ENCODE peak calls at places on chromosomes 11 and 22, in five cellular contexts. U is lower lobe of right lung, C is cardiac muscle cell, R is Peyer's patch, I is A549. V is an unnamed sample.
A peak's percentile ranks its signal among the peaks of the same experiment; 100 is the strongest.

GRCh38 chr11:113906038-113906437 is 1.4 kb downstream of the HTR3B start:
- DNase-seq in I (peak; percentile 10), U (no peak), C (peak; percentile 17), R (peak; percentile 59), V (peak; percentile 22)

GRCh38 chr11:9765320-9766101 is 101.6 kb downstream of the SWAP70 start:
- DNase-seq in C (peak; percentile 97), U (no peak), R (no peak), I (no peak), V (peak; percentile 92)

GRCh38 chr11:71193431-71193830 is 58.9 kb downstream of the SHANK2 start:
- DNase-seq in I (no peak), U (no peak), R (no peak), C (no peak), V (no peak)

GRCh38 chr11:78851883-78852586 is 277.4 kb upstream of the NARS2 start:
- DNase-seq in R (no peak), U (peak; percentile 73), C (no peak), I (no peak), V (no peak)

GRCh38 chr11:63871962-63872832 is 33.3 kb downstream of the MARK2 start:
- DNase-seq in R (peak; percentile 90), C (peak; percentile 91), I (peak; percentile 71), U (peak; percentile 84), V (peak; percentile 86)

GRCh38 chr11:77497368-77497767 is 23.5 kb upstream of the PAK1 start:
- DNase-seq in R (no peak), U (no peak), I (no peak), C (no peak), V (peak; percentile 13)

GRCh38 chr11:80379620-80380278 is 938.9 kb upstream of the TENM4 start:
- DNase-seq in R (no peak), C (no peak), I (no peak), U (no peak), V (no peak)

GRCh38 chr11:96254087-96254486 is 88.9 kb downstream of the MAML2 start:
- DNase-seq in R (peak; percentile 82), C (peak; percentile 94), I (no peak), U (no peak), V (no peak)

GRCh38 chr22:33848251-33848650 is 72.0 kb downstream of the LARGE1 start:
- DNase-seq in R (no peak), I (no peak), U (no peak), C (no peak), V (no peak)

GRCh38 chr11:129315781-129316579 is 59.7 kb upstream of the BARX2 start:
- DNase-seq in I (no peak), R (peak; percentile 56), U (peak; percentile 68), C (no peak), V (no peak)

GRCh38 chr11:15216678-15217077 is 102.0 kb downstream of the INSC start:
- DNase-seq in C (no peak), U (no peak), R (no peak), I (no peak), V (no peak)

GRCh38 chr11:63762662-63763505 is 5.7 kb downstream of the ZFTA start:
- DNase-seq in I (no peak), R (no peak), U (no peak), C (peak; percentile 71), V (peak; percentile 32)

GRCh38 chr11:34173050-34173449 is 67.6 kb downstream of the NAT10 start:
- DNase-seq in C (no peak), I (no peak), R (no peak), U (no peak), V (no peak)

GRCh38 chr11:93524868-93525267 is 18.3 kb downstream of the SMCO4 start:
- DNase-seq in C (no peak), I (no peak), R (no peak), U (no peak), V (no peak)

GRCh38 chr11:44596541-44597276 is 31.2 kb downstream of the CD82 start:
- DNase-seq in U (no peak), C (no peak), R (peak; percentile 72), I (no peak), V (no peak)

GRCh38 chr11:122100222-122101080 is 15.6 kb downstream of the BLID start:
- DNase-seq in C (peak; percentile 87), I (no peak), R (peak; percentile 52), U (no peak), V (peak; percentile 89)

GRCh38 chr22:50010676-50011446 is 1.7 kb downstream of the IL17REL start:
- DNase-seq in C (no peak), I (no peak), R (peak; percentile 40), U (peak; percentile 28), V (no peak)

GRCh38 chr11:830295-831131 is 2.2 kb upstream of the CD151 start:
- DNase-seq in C (peak; percentile 67), R (peak; percentile 91), U (peak; percentile 87), I (no peak), V (peak; percentile 40)

GRCh38 chr11:129317564-129317963 is 58.1 kb upstream of the BARX2 start:
- DNase-seq in I (no peak), U (no peak), C (no peak), R (no peak), V (no peak)

GRCh38 chr11:129374081-129374992 is 1.3 kb upstream of the BARX2 start:
- DNase-seq in U (no peak), R (no peak), I (no peak), C (no peak), V (no peak)

GRCh38 chr11:72962084-72962483 is 147.9 kb downstream of the ATG16L2 start:
- DNase-seq in U (no peak), C (peak; percentile 85), I (no peak), R (no peak), V (peak; percentile 60)

GRCh38 chr22:29329581-29329980 is 14.1 kb upstream of the RASL10A start:
- DNase-seq in R (no peak), C (no peak), U (no peak), I (no peak), V (no peak)

GRCh38 chr22:40654522-40655167 is 18.1 kb upstream of the MRTFA start:
- DNase-seq in I (peak; percentile 41), U (no peak), R (no peak), C (peak; percentile 69), V (peak; percentile 81)

GRCh38 chr11:75453916-75454655 is 21.1 kb upstream of the KLHL35 start:
- DNase-seq in U (no peak), C (peak; percentile 80), R (no peak), I (no peak), V (peak; percentile 93)

GRCh38 chr22:22154068-22154467 is 90.5 kb upstream of the VPREB1 start:
- DNase-seq in U (no peak), I (no peak), C (no peak), R (no peak), V (no peak)

GRCh38 chr22:48265000-48265625 is 1502.7 kb downstream of the TBC1D22A start:
- DNase-seq in I (no peak), C (no peak), U (no peak), R (no peak), V (no peak)

GRCh38 chr11:108559340-108559739 is 34.2 kb downstream of the EXPH5 start:
- DNase-seq in R (no peak), I (no peak), U (no peak), C (peak; percentile 66), V (peak; percentile 27)

GRCh38 chr11:125883375-125883774 is 4.1 kb upstream of the HYLS1 start:
- DNase-seq in I (no peak), C (no peak), R (no peak), U (no peak), V (no peak)

GRCh38 chr11:61897387-61898246 is 6.3 kb upstream of the FADS3 start:
- DNase-seq in I (peak; percentile 91), C (peak; percentile 79), R (peak; percentile 88), U (peak; percentile 83), V (peak; percentile 67)

GRCh38 chr11:19241260-19242183 is 777 bp upstream of the E2F8 start:
- DNase-seq in I (peak; percentile 67), R (no peak), U (peak; percentile 61), C (no peak), V (no peak)

GRCh38 chr22:22928666-22929380 is 41.2 kb downstream of the IGLL5 start:
- DNase-seq in U (peak; percentile 53), R (peak; percentile 86), I (no peak), C (peak; percentile 33), V (peak; percentile 56)

GRCh38 chr11:130424613-130425140 is 3.7 kb downstream of the ADAMTS8 start:
- DNase-seq in U (no peak), C (no peak), I (no peak), R (no peak), V (no peak)

GRCh38 chr11:130427049-130427388 is 1.4 kb downstream of the ADAMTS8 start:
- DNase-seq in U (no peak), I (no peak), R (no peak), C (no peak), V (no peak)

GRCh38 chr11:130426223-130427048 is 2.0 kb downstream of the ADAMTS8 start:
- DNase-seq in I (no peak), C (no peak), R (no peak), U (no peak), V (no peak)

GRCh38 chr11:130423541-130424155 is 4.8 kb downstream of the ADAMTS8 start:
- DNase-seq in C (no peak), I (no peak), U (no peak), R (no peak), V (no peak)

GRCh38 chr11:130425156-130425555 is 3.3 kb downstream of the ADAMTS8 start:
- DNase-seq in R (no peak), U (no peak), I (no peak), C (no peak), V (no peak)
- H3K4me3 ChIP-seq in R (no peak overlapping the region), U (no peak overlapping the region), I (no peak overlapping the region), C (no peak overlapping the region), V (no peak overlapping the region)

GRCh38 chr11:119484741-119485605 is 62.0 kb upstream of the THY1 start:
- DNase-seq in R (peak; percentile 31), U (no peak), I (no peak), C (no peak), V (no peak)
- TF ChIP-seq CTCF in R (peak; percentile 12), U (no peak), I (no peak), C (peak; percentile 13), V (peak; percentile 21)

GRCh38 chr11:86718999-86719398 is 46.6 kb upstream of the ME3 start:
- DNase-seq in R (no peak), I (no peak), U (no peak), C (no peak), V (no peak)

GRCh38 chr11:86722748-86723147 is 50.3 kb upstream of the ME3 start:
- DNase-seq in R (no peak), C (no peak), U (no peak), I (no peak), V (no peak)

GRCh38 chr11:86724137-86724536 is 51.7 kb upstream of the ME3 start:
- DNase-seq in I (no peak), C (no peak), R (no peak), U (no peak), V (no peak)

GRCh38 chr11:86719781-86720463 is 47.5 kb upstream of the ME3 start:
- DNase-seq in I (peak; percentile 56), R (no peak), C (peak; percentile 80), U (no peak), V (peak; percentile 87)

DNA sequence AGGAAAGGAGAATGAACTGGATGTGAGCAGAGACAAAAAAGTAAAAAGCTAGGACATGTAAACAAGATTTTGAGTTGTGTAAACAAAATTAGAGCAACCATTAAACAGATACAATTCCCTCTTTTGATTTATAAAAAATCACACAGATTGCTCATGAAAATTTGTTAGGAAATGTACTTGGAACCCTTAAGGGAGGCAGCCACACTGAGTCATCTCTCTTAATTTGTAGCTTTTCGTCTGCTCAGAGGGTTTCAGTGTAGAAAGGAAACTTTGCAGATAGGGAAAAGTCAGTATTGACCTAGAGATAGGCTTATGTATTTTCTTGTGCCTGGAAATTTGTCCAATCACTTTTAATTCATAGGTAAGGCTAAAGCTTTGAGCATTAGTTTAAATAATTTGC is 49.6 kb upstream of the ME3 start:
- DNase-seq in C (peak; percentile 74), U (no peak), I (no peak), R (no peak), V (peak; percentile 78)
- H3K4me3 ChIP-seq in C (no peak overlapping the region), U (no peak overlapping the region), I (no peak overlapping the region), R (no peak overlapping the region), V (no peak overlapping the region)

GRCh38 chr22:25567305-25567704 is 2.8 kb downstream of the GRK3 start:
- DNase-seq in U (no peak), I (no peak), C (no peak), R (no peak), V (no peak)
- TF ChIP-seq CTCF in U (no peak), I (no peak), C (no peak), R (no peak), V (no peak)

V was measured in fibroblast of the aortic adventitia.